ENCODE peak calls at places on chromosomes 13 and 19, in ten cellular contexts. B is prostate gland, D is endothelial cell of umbilical vein, L is A549, N is AG04450, T is tibial artery, Y is heart left ventricle, Z is sigmoid colon, E is lower lobe of right lung, W is aorta. X is an unnamed sample.

GRCh38 chr13:23159205-23159586 is 21.6 kb upstream of the SGCG start:
- DNase-seq in B (no peak), D (peak), L (peak), N (no peak), T (peak), Y (no peak), Z (no peak), E (peak), W (peak), X (no peak)

GRCh38 chr13:23554000-23554399 is 16.2 kb upstream of the TNFRSF19 start:
- DNase-seq in B (no peak), D (no peak), L (no peak), N (no peak), T (no peak), Y (no peak), Z (no peak), E (no peak), W (no peak), X (no peak)

GRCh38 chr13:33229446-33230177 is 55.9 kb downstream of the STARD13 start:
- DNase-seq in B (no peak), D (no peak), L (no peak), N (no peak), T (no peak), Y (peak), Z (no peak), E (no peak), W (no peak), X (peak)

GRCh38 chr19:2168619-2169424 is 5.1 kb downstream of the DOT1L start:
- DNase-seq in B (peak), D (peak), L (peak), N (peak), T (peak), Y (peak), Z (peak), E (peak), W (peak), X (peak)

GRCh38 chr13:111380431-111380830 is 60.0 kb downstream of the TEX29 start:
- DNase-seq in B (no peak), D (no peak), L (no peak), N (no peak), T (peak), Y (no peak), Z (no peak), E (no peak), W (no peak), X (no peak)

GRCh38 chr19:33819875-33820781 is 23.5 kb downstream of the KCTD15 start:
- DNase-seq in B (peak), D (peak), L (peak), N (no peak), T (peak), Y (peak), Z (peak), E (peak), W (peak), X (no peak)

GRCh38 chr13:32695602-32696250 is 109.5 kb downstream of the PDS5B start:
- DNase-seq in B (no peak), D (no peak), L (no peak), N (no peak), T (no peak), Y (no peak), Z (no peak), E (no peak), W (no peak), X (no peak)

GRCh38 chr13:29707876-29708543 is 112.5 kb upstream of the SLC7A1 start:
- DNase-seq in B (no peak), D (peak), L (peak), N (peak), T (no peak), Y (peak), Z (no peak), E (no peak), W (no peak), X (no peak)

GRCh38 chr19:49129238-49129583 is 9.9 kb downstream of the PPFIA3 start:
- DNase-seq in B (no peak), D (no peak), L (no peak), N (no peak), T (no peak), Y (no peak), Z (no peak), E (no peak), W (no peak), X (no peak)

GRCh38 chr19:58482372-58482771 is 6.2 kb downstream of the ZNF446 start:
- DNase-seq in B (no peak), D (no peak), L (no peak), N (no peak), T (no peak), Y (no peak), Z (no peak), E (no peak), W (no peak), X (no peak)

GRCh38 chr13:113804017-113804702 is 45.1 kb downstream of the TMEM255B start:
- DNase-seq in B (no peak), D (no peak), L (no peak), N (no peak), T (no peak), Y (no peak), Z (no peak), E (no peak), W (peak), X (no peak)

GRCh38 chr13:31556376-31556775 is 182.9 kb upstream of the RXFP2 start:
- DNase-seq in B (no peak), D (no peak), L (no peak), N (no peak), T (no peak), Y (no peak), Z (no peak), E (no peak), W (no peak), X (no peak)

GRCh38 chr13:76638160-76638559 is 248.0 kb downstream of the KCTD12 start:
- DNase-seq in B (no peak), D (no peak), L (no peak), N (no peak), T (no peak), Y (peak), Z (no peak), E (no peak), W (no peak), X (no peak)

GRCh38 chr19:53969366-53969765 is 6.6 kb downstream of the CACNG8 start:
- DNase-seq in B (no peak), D (no peak), L (no peak), N (no peak), T (no peak), Y (no peak), Z (no peak), E (no peak), W (no peak), X (no peak)

GRCh38 chr19:10517361-10517759 is at the start of gene S1PR5:
- DNase-seq in B (no peak), D (no peak), L (peak), N (no peak), T (no peak), Y (no peak), Z (no peak), E (no peak), W (peak), X (peak)

GRCh38 chr13:73365681-73366080 is 306.9 kb downstream of the KLF5 start:
- DNase-seq in B (no peak), D (no peak), L (peak), N (no peak), T (no peak), Y (no peak), Z (no peak), E (no peak), W (no peak), X (no peak)

GRCh38 chr13:106401081-106401480 is 134.4 kb downstream of the EFNB2 start:
- DNase-seq in B (no peak), D (peak), L (no peak), N (no peak), T (no peak), Y (no peak), Z (no peak), E (no peak), W (no peak), X (no peak)

GRCh38 chr19:23283925-23284324 is 33.7 kb upstream of the ZNF724 start:
- DNase-seq in B (no peak), D (peak), L (no peak), N (no peak), T (peak), Y (peak), Z (no peak), E (peak), W (peak), X (no peak)

GRCh38 chr13:76690611-76691010 is 195.6 kb downstream of the KCTD12 start:
- DNase-seq in B (no peak), D (no peak), L (no peak), N (no peak), T (no peak), Y (no peak), Z (no peak), E (no peak), W (no peak), X (no peak)

GRCh38 chr13:60857698-60858097 is 460.7 kb downstream of the TDRD3 start:
- DNase-seq in B (no peak), D (no peak), L (no peak), N (no peak), T (no peak), Y (no peak), Z (no peak), E (no peak), W (no peak), X (no peak)

GRCh38 chr13:85314686-85315085 is 484.5 kb downstream of the SLITRK6 start:
- DNase-seq in B (no peak), D (no peak), L (no peak), N (no peak), T (no peak), Y (no peak), Z (no peak), E (no peak), W (no peak), X (no peak)

GRCh38 chr19:4575978-4576933 is 16.8 kb upstream of the SEMA6B start:
- DNase-seq in B (peak), D (peak), L (peak), N (no peak), T (peak), Y (peak), Z (peak), E (no peak), W (no peak), X (peak)

GRCh38 chr13:54536112-54536511 is 1507.5 kb downstream of the OLFM4 start:
- DNase-seq in B (no peak), D (no peak), L (no peak), N (no peak), T (no peak), Y (no peak), Z (no peak), E (no peak), W (no peak), X (no peak)

GRCh38 chr19:10766681-10767201 is 48.9 kb downstream of the DNM2 start:
- DNase-seq in B (no peak), D (peak), L (no peak), N (no peak), T (no peak), Y (peak), Z (no peak), E (no peak), W (peak), X (no peak)

GRCh38 chr13:31801088-31801487 is 61.8 kb downstream of the RXFP2 start:
- DNase-seq in B (no peak), D (no peak), L (no peak), N (no peak), T (no peak), Y (no peak), Z (no peak), E (no peak), W (no peak), X (no peak)

GRCh38 chr19:58003153-58003828 is 671 bp upstream of the ZNF606 start:
- DNase-seq in B (no peak), D (no peak), L (no peak), N (no peak), T (no peak), Y (no peak), Z (no peak), E (no peak), W (no peak), X (no peak)

GRCh38 chr19:33771308-33772101 is 25.2 kb upstream of the KCTD15 start:
- DNase-seq in B (peak), D (peak), L (peak), N (peak), T (peak), Y (peak), Z (peak), E (peak), W (peak), X (peak)

GRCh38 chr19:11281336-11282049 is 14.5 kb upstream of the TSPAN16 start:
- DNase-seq in B (no peak), D (no peak), L (no peak), N (no peak), T (no peak), Y (no peak), Z (no peak), E (no peak), W (no peak), X (no peak)

GRCh38 chr13:30892966-30893365 is 13.1 kb upstream of the MEDAG start:
- DNase-seq in B (no peak), D (no peak), L (peak), N (no peak), T (peak), Y (no peak), Z (no peak), E (no peak), W (peak), X (no peak)

GRCh38 chr13:26584713-26585112 is 27.2 kb downstream of the WASF3 start:
- DNase-seq in B (no peak), D (peak), L (no peak), N (no peak), T (no peak), Y (no peak), Z (no peak), E (no peak), W (no peak), X (no peak)
- H3K27ac ChIP-seq in B (no peak), D (peak), L (no peak), N (no peak), T (no peak), Y (no peak), Z (no peak), E (no peak), W (no peak), X (no peak)

DNA sequence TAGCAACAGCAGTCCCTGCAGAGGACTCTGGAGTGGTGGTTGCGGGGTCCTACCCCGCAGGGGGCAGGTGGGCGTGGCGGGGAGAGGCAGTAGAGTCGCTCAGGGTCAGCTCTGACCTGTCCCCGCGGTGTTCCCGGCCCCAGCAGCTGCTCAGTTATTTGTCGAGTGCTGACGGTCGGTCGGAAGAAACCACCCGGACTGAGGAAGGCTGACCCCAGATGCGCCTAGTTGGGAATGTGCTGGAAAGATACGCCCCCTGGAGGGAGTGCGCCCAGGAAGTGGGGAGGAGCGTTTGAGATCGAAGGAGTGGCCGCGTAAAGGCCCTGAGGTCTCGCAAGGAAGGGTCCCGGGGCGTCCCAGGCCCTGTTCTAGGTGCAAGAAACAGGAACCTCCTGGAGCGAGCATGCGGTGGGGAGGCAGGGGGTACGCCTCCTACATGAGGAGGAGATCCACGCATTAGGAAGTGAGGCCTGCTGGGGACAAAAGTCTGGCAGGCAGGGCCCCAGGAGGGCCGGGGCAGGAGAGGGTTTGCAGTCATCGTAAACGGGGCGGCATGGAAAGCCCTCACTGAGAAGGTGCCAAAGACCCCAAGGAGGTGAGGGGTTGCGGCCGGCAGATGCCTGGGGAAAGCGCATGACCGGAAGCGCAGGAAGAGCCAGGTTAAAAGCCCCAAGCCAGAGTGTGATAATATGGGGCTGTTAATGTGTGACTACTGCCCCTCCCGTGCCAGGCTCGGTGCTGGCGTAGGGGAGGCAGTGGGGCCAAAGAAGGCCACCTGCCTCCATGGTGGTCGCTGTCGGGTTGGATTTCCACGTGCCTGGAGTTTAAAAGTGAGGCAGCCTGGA is 9.1 kb downstream of the CCDC8 start:
- DNase-seq in B (peak), D (no peak), L (peak), N (no peak), T (peak), Y (peak), Z (peak), E (peak), W (peak), X (no peak)
- H3K27ac ChIP-seq in B (peak), D (no peak), L (peak), N (peak), T (peak), Y (peak), Z (peak), E (peak), W (peak), X (peak)

GRCh38 chr19:55083004-55083850 is 7.6 kb downstream of the EPS8L1 start:
- DNase-seq in B (no peak), D (no peak), L (no peak), N (no peak), T (no peak), Y (no peak), Z (no peak), E (no peak), W (no peak), X (no peak)
- H3K27ac ChIP-seq in B (no peak), D (no peak), L (no peak), N (no peak), T (no peak), Y (no peak), Z (no peak), E (no peak), W (no peak), X (no peak)

DNA sequence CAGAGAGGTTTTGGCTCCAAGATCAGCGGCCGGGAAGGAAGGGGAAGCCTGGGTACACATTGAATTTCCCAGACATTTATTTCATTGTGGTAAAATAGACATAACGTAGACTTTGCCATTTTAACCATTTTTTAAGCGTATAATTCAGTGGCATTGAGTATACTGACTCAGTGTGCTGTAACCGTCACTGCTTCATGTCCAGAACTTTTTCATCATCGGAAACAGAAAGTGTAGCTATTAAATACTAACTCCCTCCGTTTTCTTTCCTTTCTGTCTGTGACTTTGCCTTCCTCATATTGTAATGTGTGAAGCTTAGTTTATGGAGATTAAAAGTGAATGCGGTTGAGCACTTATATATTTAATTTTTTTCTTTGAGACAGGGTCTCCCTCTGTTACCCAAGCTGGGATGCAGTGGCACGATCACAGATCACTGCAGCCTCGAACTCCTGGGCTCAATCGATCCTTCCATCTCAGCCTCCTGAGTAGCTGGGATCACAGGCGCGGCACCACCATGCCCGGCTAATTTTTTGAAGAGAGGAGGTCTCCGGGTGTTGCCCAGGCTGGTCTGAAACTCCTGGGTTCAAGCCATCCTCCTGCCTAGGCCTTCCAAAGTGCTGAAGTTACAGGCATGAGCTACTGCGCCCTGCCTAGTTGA is 1.4 kb downstream of the HNRNPM start:
- DNase-seq in B (no peak), D (no peak), L (no peak), N (no peak), T (no peak), Y (no peak), Z (peak), E (no peak), W (peak), X (no peak)
- H3K27ac ChIP-seq in B (peak), D (peak), L (peak), N (peak), T (peak), Y (peak), Z (peak), E (peak), W (peak), X (peak)

DNA sequence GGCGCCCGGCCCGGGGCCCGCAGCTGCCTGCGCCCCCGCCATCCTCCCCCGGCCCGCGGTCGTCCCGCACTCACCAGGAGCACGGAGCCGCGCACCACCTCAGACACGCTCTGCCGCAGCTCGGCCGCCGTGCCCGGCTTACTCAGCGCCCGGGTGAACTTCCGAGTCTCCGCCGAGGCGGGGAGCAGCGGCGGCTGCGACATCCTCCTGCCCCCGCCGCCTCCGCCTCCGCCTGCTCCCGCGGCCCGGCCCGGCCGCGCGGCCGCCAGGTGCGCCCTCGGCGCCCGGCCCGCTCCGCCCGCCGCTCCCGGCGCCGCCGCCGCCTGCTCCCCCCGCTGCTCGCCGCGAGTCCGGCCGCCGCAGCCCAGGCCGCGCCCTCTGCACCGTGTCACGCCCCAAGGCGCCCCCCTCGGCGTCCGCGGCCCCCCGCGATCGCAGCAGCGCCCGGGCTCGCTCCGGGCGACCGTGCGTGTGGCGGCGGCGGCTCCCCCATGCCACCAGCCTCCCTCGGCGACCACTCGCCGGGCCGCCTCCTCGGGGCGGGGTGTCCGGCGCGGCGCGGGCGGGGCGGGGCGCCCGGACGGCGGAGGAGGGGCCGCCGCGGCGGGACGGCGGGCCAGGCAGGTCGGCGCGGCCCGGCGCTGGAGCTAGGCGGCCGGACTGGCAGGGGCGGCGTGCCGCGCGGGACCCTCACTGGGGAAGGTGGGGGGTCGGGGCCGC is 108.4 kb upstream of the DOCK9 start:
- DNase-seq in B (peak), D (peak), L (peak), N (no peak), T (peak), Y (peak), Z (peak), E (peak), W (peak), X (no peak)
- H3K27ac ChIP-seq in B (peak), D (peak), L (peak), N (no peak), T (peak), Y (peak), Z (peak), E (peak), W (peak), X (peak)

GRCh38 chr19:12779162-12779993 is 4.0 kb upstream of the HOOK2 start:
- DNase-seq in B (no peak), D (peak), L (no peak), N (no peak), T (no peak), Y (peak), Z (peak), E (no peak), W (peak), X (no peak)
- H3K27ac ChIP-seq in B (peak), D (peak), L (peak), N (peak), T (peak), Y (peak), Z (peak), E (peak), W (peak), X (peak)

DNA sequence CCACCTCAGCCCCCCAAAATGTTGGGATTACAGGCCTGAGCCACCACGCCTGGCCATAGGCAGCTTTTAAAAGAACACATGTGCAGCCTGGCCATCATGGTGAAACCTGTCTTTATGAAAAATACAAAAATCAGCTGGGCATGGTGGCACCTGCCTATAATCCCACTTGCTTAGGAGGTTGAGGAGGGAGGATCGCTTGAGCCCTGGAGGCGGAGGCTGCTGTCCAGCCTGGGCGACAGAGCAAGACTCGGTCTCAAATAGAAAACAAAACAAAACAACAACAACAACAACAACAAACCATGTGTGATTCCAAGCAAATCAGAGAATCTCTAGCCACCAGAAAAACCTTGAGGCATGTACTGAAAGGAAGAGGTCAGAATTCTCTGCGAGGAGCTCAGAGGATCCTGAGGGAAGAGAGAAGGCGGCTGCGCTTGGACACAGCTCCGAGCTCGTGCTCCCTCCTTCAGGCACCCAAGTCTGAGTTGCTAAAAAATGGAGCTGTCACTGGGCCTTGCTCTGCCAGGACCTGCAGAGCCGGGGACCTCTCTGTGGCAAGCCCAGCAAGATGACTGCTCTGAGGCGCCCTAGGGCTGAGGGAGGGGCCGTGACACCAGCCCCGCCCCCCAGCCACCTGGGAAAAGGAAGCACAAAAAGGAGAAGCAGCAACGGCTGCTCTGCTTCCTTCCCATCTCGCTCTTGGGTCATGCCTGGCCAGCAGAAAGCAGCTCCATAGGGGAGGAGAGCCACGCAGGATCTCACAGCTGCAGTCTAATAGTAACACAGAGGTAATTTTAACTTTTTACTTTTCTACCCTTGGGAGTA is at the start of gene ARL11:
- DNase-seq in B (no peak), D (no peak), L (no peak), N (no peak), T (peak), Y (peak), Z (peak), E (peak), W (peak), X (no peak)
- H3K27ac ChIP-seq in B (no peak), D (peak), L (no peak), N (no peak), T (no peak), Y (peak), Z (no peak), E (peak), W (no peak), X (no peak)

X was measured in caudate nucleus.